ENCODE peak calls at places on chromosomes 13 and 19, in ten cellular contexts. A is SK-N-SH, D is tibial nerve, M is ovary, L is stomach, Z is transverse colon, U is GM12878, J is A549, R is sigmoid colon, O is suprapubic skin. Q is an unnamed sample. For H3K9me3, the result is how much of the 10 kb centered on the place peaks cover.

GRCh38 chr13:98478134-98479129 is 98.5 kb downstream of the STK24 start:
- DNase-seq in A (peak), D (no peak), M (no peak), L (no peak), Z (no peak), U (peak), J (no peak), R (no peak), O (no peak), Q (no peak)

GRCh38 chr19:32870981-32871451 is 1.4 kb upstream of the SLC7A9 start:
- DNase-seq in A (no peak), D (no peak), M (no peak), L (peak), Z (no peak), U (no peak), J (no peak), R (no peak), O (no peak), Q (no peak)

GRCh38 chr13:46150134-46150693 is 31.8 kb downstream of the LCP1 start:
- DNase-seq in A (no peak), D (no peak), M (no peak), L (no peak), Z (no peak), U (no peak), J (no peak), R (no peak), O (no peak), Q (no peak)

GRCh38 chr19:19751846-19752245 is 18.9 kb upstream of the ZNF14 start:
- DNase-seq in A (no peak), D (no peak), M (no peak), L (no peak), Z (no peak), U (no peak), J (no peak), R (no peak), O (no peak), Q (no peak)

GRCh38 chr13:109813663-109814062 is 27.3 kb upstream of the IRS2 start:
- DNase-seq in A (no peak), D (no peak), M (no peak), L (no peak), Z (no peak), U (no peak), J (no peak), R (no peak), O (no peak), Q (no peak)

GRCh38 chr13:44969858-44970484 is 19.3 kb downstream of the NUFIP1 start:
- DNase-seq in A (peak), D (no peak), M (no peak), L (no peak), Z (no peak), U (no peak), J (peak), R (no peak), O (no peak), Q (no peak)

GRCh38 chr13:47903836-47904235 is 97.2 kb downstream of the SUCLA2 start:
- DNase-seq in A (no peak), D (no peak), M (no peak), L (no peak), Z (no peak), U (no peak), J (no peak), R (no peak), O (no peak), Q (no peak)

GRCh38 chr19:19544257-19545127 is 6.4 kb downstream of the CILP2 start:
- DNase-seq in A (no peak), D (no peak), M (no peak), L (no peak), Z (no peak), U (no peak), J (no peak), R (no peak), O (no peak), Q (no peak)

GRCh38 chr13:30567072-30567471 is 50.6 kb upstream of the USPL1 start:
- DNase-seq in A (no peak), D (no peak), M (no peak), L (no peak), Z (no peak), U (no peak), J (no peak), R (no peak), O (no peak), Q (no peak)

GRCh38 chr13:51737609-51738008 is 66.4 kb downstream of the DHRS12 start:
- DNase-seq in A (no peak), D (no peak), M (no peak), L (no peak), Z (no peak), U (no peak), J (no peak), R (no peak), O (no peak), Q (no peak)

DNA sequence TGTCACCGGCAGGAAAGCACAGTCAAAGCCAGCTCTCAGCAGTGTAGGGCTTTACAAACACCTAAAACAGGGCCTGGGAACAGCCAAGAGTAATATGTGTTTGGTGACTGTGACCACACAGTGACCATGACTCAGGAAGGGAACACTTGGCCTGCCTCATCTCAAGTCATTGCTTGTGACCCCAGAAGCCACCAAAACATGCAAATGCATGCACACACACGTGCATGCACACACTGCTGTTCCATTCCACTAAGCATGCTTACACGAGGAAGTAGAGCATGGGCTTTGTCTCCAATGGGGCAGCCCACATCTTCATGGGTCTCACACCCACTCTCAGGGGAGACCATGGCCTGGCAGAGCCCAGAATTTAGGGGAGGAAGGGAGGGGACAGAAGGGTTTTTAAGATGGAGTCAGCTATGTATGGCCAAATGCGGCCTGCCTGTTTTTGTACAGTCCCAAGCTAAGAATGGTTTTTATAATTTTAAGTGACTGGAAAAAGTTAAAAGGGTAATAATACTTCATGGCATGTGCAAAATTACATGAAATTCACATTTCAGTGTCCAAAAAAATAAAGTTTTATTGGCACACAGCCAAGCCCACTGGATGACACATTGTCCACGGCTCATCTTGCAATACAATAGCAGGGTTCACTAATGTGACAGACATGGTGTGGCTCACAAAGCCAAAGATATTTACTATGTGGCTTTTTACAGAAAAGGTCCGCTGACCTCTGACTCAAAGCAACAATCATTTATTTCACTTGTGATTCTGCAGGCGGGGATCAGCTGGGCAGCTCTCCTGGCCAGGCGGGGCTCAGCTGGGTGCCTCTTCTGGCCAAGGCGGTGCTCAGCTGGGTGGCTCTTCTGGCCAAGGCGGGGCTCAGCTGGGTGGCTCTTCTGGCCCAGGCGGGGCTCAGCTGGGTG is 17.3 kb downstream of the ZFR2 start:
- DNase-seq in A (no peak), D (no peak), M (no peak), L (no peak), Z (no peak), U (no peak), J (no peak), R (no peak), O (no peak), Q (no peak)
- TF ChIP-seq EP300 in A (no peak), D (no peak), M (no peak), L (no peak), Z (no peak), U (no peak), J (no peak), R (no peak), O (no peak), Q (no peak)

GRCh38 chr19:14821958-14822357 is 13.0 kb downstream of the OR7A5 start:
- DNase-seq in A (no peak), D (no peak), M (no peak), L (no peak), Z (no peak), U (no peak), J (no peak), R (no peak), O (no peak), Q (no peak)
- TF ChIP-seq CTCF in A (no peak), D (no peak), M (no peak), L (no peak), Z (no peak), U (no peak), J (no peak), R (no peak), O (no peak), Q (no peak)

GRCh38 chr19:15936173-15936572 is 1.8 kb upstream of the CYP4F11 start:
- DNase-seq in A (no peak), D (no peak), M (no peak), L (no peak), Z (no peak), U (no peak), J (no peak), R (no peak), O (no peak), Q (no peak)

GRCh38 chr19:15935167-15935702 is 906 bp upstream of the CYP4F11 start:
- DNase-seq in A (no peak), D (no peak), M (no peak), L (no peak), Z (peak), U (no peak), J (no peak), R (no peak), O (no peak), Q (no peak)

GRCh38 chr19:15934332-15935078 is at the start of gene CYP4F11:
- DNase-seq in A (no peak), D (no peak), M (no peak), L (peak), Z (peak), U (no peak), J (peak), R (no peak), O (no peak), Q (no peak)

GRCh38 chr19:15937771-15938170 is 3.4 kb upstream of the CYP4F11 start:
- DNase-seq in A (no peak), D (no peak), M (no peak), L (no peak), Z (no peak), U (no peak), J (no peak), R (no peak), O (no peak), Q (no peak)

GRCh38 chr19:15936950-15937349 is 2.6 kb upstream of the CYP4F11 start:
- DNase-seq in A (no peak), D (no peak), M (no peak), L (no peak), Z (no peak), U (no peak), J (no peak), R (no peak), O (no peak), Q (no peak)
- H3K9me3 ChIP-seq in A (under half), D (under half), M (under half), L (under half), Z (under half), U (under half), J (under half), R (under half), O (under half), Q (under half)

GRCh38 chr13:27953671-27954405 is 15.3 kb downstream of the CDX2 start:
- DNase-seq in A (peak), D (peak), M (peak), L (peak), Z (peak), U (no peak), J (peak), R (peak), O (no peak), Q (peak)
- TF ChIP-seq EP300 in A (no peak), D (no peak), M (no peak), L (no peak), Z (no peak), U (no peak), J (no peak), R (no peak), O (no peak), Q (no peak)

GRCh38 chr19:29476528-29476927 is 49.3 kb upstream of the VSTM2B start:
- DNase-seq in A (no peak), D (no peak), M (no peak), L (no peak), Z (no peak), U (no peak), J (no peak), R (no peak), O (no peak), Q (no peak)

GRCh38 chr19:29480507-29480906 is 45.3 kb upstream of the VSTM2B start:
- DNase-seq in A (no peak), D (no peak), M (no peak), L (no peak), Z (no peak), U (no peak), J (no peak), R (no peak), O (no peak), Q (no peak)

GRCh38 chr19:29479941-29480340 is 45.9 kb upstream of the VSTM2B start:
- DNase-seq in A (no peak), D (no peak), M (no peak), L (no peak), Z (no peak), U (no peak), J (no peak), R (peak), O (no peak), Q (no peak)

GRCh38 chr19:29477831-29478577 is 47.8 kb upstream of the VSTM2B start:
- DNase-seq in A (no peak), D (no peak), M (no peak), L (no peak), Z (no peak), U (no peak), J (no peak), R (no peak), O (peak), Q (no peak)

DNA sequence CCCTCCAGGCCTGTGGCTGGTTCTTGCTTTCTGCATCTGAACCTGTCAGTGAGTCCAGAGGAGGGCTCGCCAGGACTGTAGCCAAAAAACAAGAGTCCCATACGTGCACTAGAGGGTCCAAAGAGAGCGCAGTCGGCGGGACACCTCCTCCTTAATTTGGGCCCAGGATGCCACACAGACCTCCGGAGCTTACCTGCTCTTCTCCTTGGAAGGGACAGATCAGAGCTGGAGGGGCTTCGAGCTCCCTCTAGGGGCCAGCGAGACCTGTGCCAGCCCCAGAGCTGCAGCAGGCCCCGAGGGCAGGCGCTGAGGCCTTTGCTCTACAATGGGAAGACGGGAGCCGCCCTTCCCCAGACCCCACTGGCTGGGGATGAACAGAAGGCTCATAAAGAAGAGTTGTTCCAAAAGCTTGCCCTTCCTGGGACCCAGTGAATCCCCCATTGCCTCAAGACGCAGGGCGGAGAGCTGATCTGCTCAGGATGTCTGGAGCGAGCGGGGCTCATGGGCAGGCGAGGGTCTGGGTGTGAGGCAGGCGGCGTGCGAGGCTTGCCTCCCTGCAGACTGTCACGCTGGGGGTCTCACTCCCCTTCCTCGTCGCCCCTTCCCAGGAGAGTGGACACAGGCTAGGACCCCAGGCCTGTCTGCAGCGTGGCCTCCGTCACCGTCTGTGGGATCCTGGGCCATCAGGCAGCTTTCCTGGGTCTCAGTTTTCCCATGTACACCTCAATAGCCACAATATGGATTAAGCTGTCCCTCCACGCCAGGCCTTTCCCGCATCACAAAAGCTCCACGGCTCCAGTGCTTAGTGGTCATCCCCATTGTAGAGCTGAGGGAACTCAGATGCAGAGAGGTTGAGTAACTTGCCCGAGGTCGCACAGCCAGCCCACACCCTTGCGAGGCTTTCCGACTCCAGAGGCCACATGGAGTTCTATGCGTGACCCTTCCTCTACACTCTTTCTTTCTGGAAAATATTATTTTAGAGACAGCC is 46.9 kb upstream of the VSTM2B start:
- DNase-seq in A (peak), D (no peak), M (no peak), L (no peak), Z (no peak), U (no peak), J (peak), R (no peak), O (peak), Q (peak)
- TF ChIP-seq CTCF in A (peak), D (no peak), M (no peak), L (no peak), Z (no peak), U (peak), J (peak), R (no peak), O (no peak), Q (no peak)

GRCh38 chr19:14732510-14732909 is 42.7 kb downstream of the ZNF333 start:
- DNase-seq in A (no peak), D (no peak), M (no peak), L (no peak), Z (no peak), U (no peak), J (no peak), R (no peak), O (no peak), Q (no peak)

GRCh38 chr19:14733574-14733973 is 43.7 kb downstream of the ZNF333 start:
- DNase-seq in A (no peak), D (no peak), M (no peak), L (no peak), Z (no peak), U (no peak), J (no peak), R (no peak), O (no peak), Q (no peak)

GRCh38 chr19:14731200-14731599 is 41.4 kb downstream of the ZNF333 start:
- DNase-seq in A (no peak), D (no peak), M (no peak), L (no peak), Z (no peak), U (no peak), J (peak), R (no peak), O (no peak), Q (no peak)

DNA sequence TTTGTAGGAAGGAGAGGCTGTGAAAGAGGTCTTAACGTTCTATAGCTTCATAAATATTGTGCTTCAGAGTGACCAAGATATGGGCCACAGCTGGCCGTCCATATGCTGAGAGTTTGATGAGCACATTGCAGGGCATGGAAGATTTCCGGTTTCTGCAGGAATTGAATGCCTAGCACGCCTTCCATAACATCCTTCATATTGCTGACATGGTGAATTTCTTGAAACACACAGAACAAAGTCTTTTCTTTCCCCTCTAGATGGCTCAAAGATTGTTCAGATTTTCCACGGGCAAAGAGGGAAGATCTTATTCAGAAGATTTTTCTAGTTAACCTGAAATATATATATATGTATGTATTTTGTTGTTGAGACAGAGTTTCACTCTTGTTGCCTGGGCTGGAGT is 42.4 kb downstream of the ADGRE2 start:
- DNase-seq in A (no peak), D (no peak), M (no peak), L (no peak), Z (no peak), U (no peak), J (no peak), R (no peak), O (no peak), Q (no peak)
- H3K9me3 ChIP-seq in A (under half), D (under half), M (under half), L (under half), Z (under half), U (under half), J (under half), R (under half), O (under half), Q (under half)

Q was measured in upper lobe of left lung.